ENCODE peak calls at places on chromosomes 11 and 22, in six cellular contexts. J, M, L, E, U and I are unnamed samples.

GRCh38 chr11:56764976-56765375 is 16.5 kb upstream of the OR9G4 start:
- DNase-seq in J (no peak), M (no peak), L (no peak), E (no peak), U (no peak), I (no peak)

GRCh38 chr11:132234878-132235277 is 864.5 kb downstream of the NTM start:
- DNase-seq in J (peak), M (no peak), L (no peak), E (peak), U (no peak), I (no peak)

GRCh38 chr22:19361501-19362103 is 69.9 kb downstream of the HIRA start:
- DNase-seq in J (no peak), M (no peak), L (no peak), E (no peak), U (peak), I (no peak)

GRCh38 chr11:99519095-99519494 is 498.3 kb downstream of the CNTN5 start:
- DNase-seq in J (no peak), M (no peak), L (no peak), E (no peak), U (no peak), I (no peak)

GRCh38 chr11:88801484-88802123 is 264.2 kb downstream of the GRM5 start:
- DNase-seq in J (no peak), M (no peak), L (no peak), E (no peak), U (no peak), I (no peak)

GRCh38 chr22:29578462-29578861 is 2.5 kb downstream of the NIPSNAP1 start:
- DNase-seq in J (no peak), M (no peak), L (no peak), E (no peak), U (no peak), I (no peak)

GRCh38 chr22:24688294-24688693 is 85.3 kb downstream of the GGT1 start:
- DNase-seq in J (no peak), M (no peak), L (no peak), E (no peak), U (no peak), I (no peak)

GRCh38 chr22:29268511-29269229 is 602 bp downstream of the EWSR1 start:
- DNase-seq in J (peak), M (peak), L (peak), E (peak), U (peak), I (peak)

GRCh38 chr22:27405672-27406388 is 395.7 kb downstream of the MN1 start:
- DNase-seq in J (no peak), M (peak), L (peak), E (no peak), U (peak), I (peak)

GRCh38 chr11:65625628-65626342 is 10.2 kb downstream of the PCNX3 start:
- DNase-seq in J (no peak), M (peak), L (no peak), E (no peak), U (peak), I (no peak)

GRCh38 chr11:120645639-120646038 is 134.1 kb downstream of the GRIK4 start:
- DNase-seq in J (no peak), M (no peak), L (no peak), E (no peak), U (no peak), I (no peak)

GRCh38 chr22:28581020-28581419 is 98.6 kb downstream of the TTC28 start:
- DNase-seq in J (no peak), M (no peak), L (no peak), E (no peak), U (no peak), I (no peak)

GRCh38 chr11:63492441-63492840 is 1.5 kb upstream of the PLAAT5 start:
- DNase-seq in J (no peak), M (no peak), L (no peak), E (no peak), U (no peak), I (no peak)

GRCh38 chr11:63489879-63490278 is 1.1 kb downstream of the PLAAT5 start:
- DNase-seq in J (peak), M (no peak), L (no peak), E (no peak), U (no peak), I (no peak)

GRCh38 chr11:63491240-63491587 is 247 bp upstream of the PLAAT5 start:
- DNase-seq in J (no peak), M (no peak), L (no peak), E (no peak), U (no peak), I (no peak)

GRCh38 chr11:63491614-63492372 is 826 bp upstream of the PLAAT5 start:
- DNase-seq in J (peak), M (no peak), L (no peak), E (no peak), U (no peak), I (no peak)

DNA sequence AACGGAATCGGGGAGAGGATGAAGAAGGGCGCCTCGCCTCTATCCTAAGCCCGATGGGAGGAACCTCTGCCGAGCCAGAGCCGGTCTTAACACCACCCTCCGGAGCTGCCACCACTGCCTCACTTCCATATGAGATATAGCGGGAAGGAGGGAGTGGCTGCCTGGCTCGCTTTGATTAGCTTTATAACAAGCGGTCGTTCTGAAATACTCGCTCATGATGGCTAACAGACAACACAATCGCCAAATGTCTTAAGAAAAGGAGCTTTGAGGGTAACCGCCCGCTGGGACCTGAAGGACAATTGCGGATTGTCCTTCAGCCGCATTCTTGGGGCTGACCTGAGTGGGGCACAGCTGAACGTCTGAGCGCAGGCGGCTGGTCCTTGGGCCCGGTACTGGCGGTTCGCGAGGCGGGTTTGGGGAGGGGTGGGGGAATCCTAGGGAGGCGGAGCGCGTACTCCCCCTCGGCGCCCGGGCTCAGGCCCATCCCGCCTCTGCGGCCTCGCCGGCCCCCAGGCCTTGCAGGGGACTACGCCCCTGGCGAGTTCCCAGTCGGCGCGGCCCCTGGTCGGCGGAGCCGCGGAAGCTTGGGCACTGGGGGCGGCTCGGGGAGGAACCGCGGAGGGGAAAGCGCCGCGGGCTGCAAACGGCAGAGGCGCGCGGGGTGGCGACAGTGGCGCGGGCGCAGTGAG is at the start of gene PLAAT5:
- DNase-seq in J (peak), M (no peak), L (no peak), E (no peak), U (no peak), I (no peak)
- H3K27ac ChIP-seq in J (no peak), M (peak), L (no peak), E (no peak), U (peak), I (no peak)

GRCh38 chr11:17645190-17645970 is 74.0 kb upstream of the MYOD1 start:
- DNase-seq in J (no peak), M (no peak), L (no peak), E (no peak), U (no peak), I (no peak)
- TF ChIP-seq CTCF in J (no peak), M (no peak), L (no peak), E (no peak), U (no peak), I (no peak)

GRCh38 chr11:83195176-83195531 is 1.6 kb downstream of the ANKRD42 start:
- DNase-seq in J (no peak), M (no peak), L (no peak), E (no peak), U (no peak), I (no peak)
- H3K27ac ChIP-seq in J (no peak), M (peak), L (no peak), E (no peak), U (peak), I (no peak)

GRCh38 chr11:44071157-44071556 is 5.1 kb downstream of the ACCS start:
- DNase-seq in J (no peak), M (no peak), L (no peak), E (no peak), U (no peak), I (no peak)
- TF ChIP-seq CTCF in J (peak), M (no peak), L (peak), E (no peak), U (no peak), I (no peak)

GRCh38 chr11:130197386-130198035 is 37.9 kb downstream of the ST14 start:
- DNase-seq in J (no peak), M (no peak), L (no peak), E (no peak), U (no peak), I (peak)
- H3K27ac ChIP-seq in J (no peak), M (no peak), L (no peak), E (no peak), U (no peak), I (peak)

GRCh38 chr11:77127674-77127968 is 425 bp upstream of the MYO7A start:
- DNase-seq in J (no peak), M (no peak), L (no peak), E (no peak), U (no peak), I (no peak)
- TF ChIP-seq CTCF in J (no peak), M (no peak), L (no peak), E (no peak), U (no peak), I (no peak)